ENCODE peak calls at places on chromosomes 5 and 9, in six cellular contexts. One of them, this sample, is unnamed.

GRCh38 chr9:124602204-124602603 is 95.0 kb upstream of the NR5A1 start:
- DNase-seq in PC-3: peak; percentile 39
- DNase-seq in OCI-LY7: no peak
- DNase-seq in HCT116: no peak
- DNase-seq in GM23248: no peak
- DNase-seq in hepatocyte: peak; percentile 23
- DNase-seq in this sample: no peak

GRCh38 chr5:75051217-75051751 is 1.1 kb downstream of the GCNT4 start:
- DNase-seq in PC-3: no peak
- DNase-seq in OCI-LY7: no peak
- DNase-seq in HCT116: no peak
- DNase-seq in GM23248: peak; percentile 17
- DNase-seq in hepatocyte: peak; percentile 74
- DNase-seq in this sample: no peak

GRCh38 chr9:124206391-124206790 is 51.4 kb upstream of the NEK6 start:
- DNase-seq in PC-3: no peak
- DNase-seq in OCI-LY7: peak; percentile 82
- DNase-seq in HCT116: no peak
- DNase-seq in GM23248: no peak
- DNase-seq in hepatocyte: no peak
- DNase-seq in this sample: peak; percentile 94

GRCh38 chr9:108639736-108640135 is 216.1 kb downstream of the ACTL7B start:
- DNase-seq in PC-3: no peak
- DNase-seq in OCI-LY7: no peak
- DNase-seq in HCT116: no peak
- DNase-seq in GM23248: peak; percentile 33
- DNase-seq in hepatocyte: no peak
- DNase-seq in this sample: no peak

GRCh38 chr5:134507495-134507894 is 18.0 kb upstream of the JADE2 start:
- DNase-seq in PC-3: no peak
- DNase-seq in OCI-LY7: no peak
- DNase-seq in HCT116: no peak
- DNase-seq in GM23248: no peak
- DNase-seq in hepatocyte: no peak
- DNase-seq in this sample: no peak

GRCh38 chr9:84897362-84898094 is 228.0 kb downstream of the NTRK2 start:
- DNase-seq in PC-3: no peak
- DNase-seq in OCI-LY7: no peak
- DNase-seq in HCT116: no peak
- DNase-seq in GM23248: no peak
- DNase-seq in hepatocyte: no peak
- DNase-seq in this sample: no peak

GRCh38 chr5:137605377-137605776 is 106.3 kb upstream of the SPOCK1 start:
- DNase-seq in PC-3: peak; percentile 37
- DNase-seq in OCI-LY7: no peak
- DNase-seq in HCT116: no peak
- DNase-seq in GM23248: peak; percentile 48
- DNase-seq in hepatocyte: no peak
- DNase-seq in this sample: peak; percentile 51

GRCh38 chr5:52564594-52564993 is 223.1 kb upstream of the ITGA1 start:
- DNase-seq in PC-3: no peak
- DNase-seq in OCI-LY7: no peak
- DNase-seq in HCT116: no peak
- DNase-seq in GM23248: no peak
- DNase-seq in hepatocyte: no peak
- DNase-seq in this sample: no peak

GRCh38 chr5:77638763-77639451 is 394 bp upstream of the OTP start:
- DNase-seq in PC-3: no peak
- DNase-seq in OCI-LY7: no peak
- DNase-seq in HCT116: no peak
- DNase-seq in GM23248: peak; percentile 35
- DNase-seq in hepatocyte: peak; percentile 52
- DNase-seq in this sample: no peak

GRCh38 chr9:110058304-110058953 is 149.5 kb downstream of the C9orf152 start:
- DNase-seq in PC-3: peak; percentile 79
- DNase-seq in OCI-LY7: peak; percentile 70
- DNase-seq in HCT116: peak; percentile 67
- DNase-seq in GM23248: no peak
- DNase-seq in hepatocyte: peak; percentile 71
- DNase-seq in this sample: peak; percentile 78

GRCh38 chr9:109652971-109653370 is 127.0 kb upstream of the PALM2AKAP2 start:
- DNase-seq in PC-3: peak; percentile 76
- DNase-seq in OCI-LY7: no peak
- DNase-seq in HCT116: no peak
- DNase-seq in GM23248: peak; percentile 80
- DNase-seq in hepatocyte: peak; percentile 56
- DNase-seq in this sample: peak; percentile 42

GRCh38 chr9:77094150-77094549 is 74.7 kb downstream of the FOXB2 start:
- DNase-seq in PC-3: no peak
- DNase-seq in OCI-LY7: no peak
- DNase-seq in HCT116: no peak
- DNase-seq in GM23248: no peak
- DNase-seq in hepatocyte: no peak
- DNase-seq in this sample: no peak

GRCh38 chr5:13510616-13511015 is 433.9 kb downstream of the DNAH5 start:
- DNase-seq in PC-3: peak; percentile 92
- DNase-seq in OCI-LY7: no peak
- DNase-seq in HCT116: no peak
- DNase-seq in GM23248: no peak
- DNase-seq in hepatocyte: peak; percentile 40
- DNase-seq in this sample: no peak

GRCh38 chr9:22084336-22085035 is 75.4 kb upstream of the CDKN2B start:
- DNase-seq in PC-3: peak; percentile 92
- DNase-seq in OCI-LY7: no peak
- DNase-seq in HCT116: peak; percentile 74
- DNase-seq in GM23248: peak; percentile 89
- DNase-seq in hepatocyte: peak; percentile 33
- DNase-seq in this sample: no peak

GRCh38 chr5:105428461-105429129 is 1866.0 kb upstream of the NUDT12 start:
- DNase-seq in PC-3: no peak
- DNase-seq in OCI-LY7: no peak
- DNase-seq in HCT116: no peak
- DNase-seq in GM23248: no peak
- DNase-seq in hepatocyte: no peak
- DNase-seq in this sample: no peak

DNA sequence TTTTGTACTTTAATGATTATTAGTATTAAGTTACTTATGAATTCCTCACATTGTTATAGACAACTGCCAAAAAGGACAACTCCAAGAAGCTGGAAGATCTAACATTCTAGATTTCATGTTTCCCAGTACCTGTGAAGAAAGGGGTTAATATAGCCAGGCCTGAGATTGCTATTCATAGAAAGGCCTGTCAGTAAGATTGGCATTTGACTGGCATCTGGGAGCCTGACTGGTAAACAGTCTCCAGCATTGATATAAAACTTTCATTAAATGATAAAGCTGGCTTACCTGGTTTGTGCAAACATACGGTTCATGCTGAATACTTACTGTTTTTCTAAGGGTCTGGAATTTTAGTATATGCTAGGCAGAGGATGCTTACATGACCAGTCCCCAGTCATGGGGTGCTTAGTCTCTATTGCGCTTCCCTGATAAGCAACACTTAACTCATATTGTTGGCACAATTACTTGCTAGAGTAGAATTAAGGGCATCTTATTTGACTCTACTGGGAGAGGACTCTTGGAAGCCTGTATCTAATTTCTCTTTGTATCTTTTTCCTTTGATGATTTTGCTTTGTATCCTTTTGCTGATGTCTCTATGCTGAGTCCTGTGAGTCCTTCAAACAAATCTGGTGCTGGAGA is 340.4 kb upstream of the SEMA6A start:
- DNase-seq in PC-3: no peak
- DNase-seq in OCI-LY7: no peak
- DNase-seq in HCT116: no peak
- DNase-seq in GM23248: no peak
- DNase-seq in hepatocyte: no peak
- DNase-seq in this sample: no peak
- H3K9me2 ChIP-seq in PC-3: no peaks in the 10 kb centered on the region
- H3K9me2 ChIP-seq in OCI-LY7: no peaks in the 10 kb centered on the region
- H3K9me2 ChIP-seq in HCT116: no peaks in the 10 kb centered on the region
- H3K9me2 ChIP-seq in GM23248: no peaks in the 10 kb centered on the region
- H3K9me2 ChIP-seq in hepatocyte: no peaks in the 10 kb centered on the region
- H3K9me2 ChIP-seq in this sample: no peaks in the 10 kb centered on the region

DNA sequence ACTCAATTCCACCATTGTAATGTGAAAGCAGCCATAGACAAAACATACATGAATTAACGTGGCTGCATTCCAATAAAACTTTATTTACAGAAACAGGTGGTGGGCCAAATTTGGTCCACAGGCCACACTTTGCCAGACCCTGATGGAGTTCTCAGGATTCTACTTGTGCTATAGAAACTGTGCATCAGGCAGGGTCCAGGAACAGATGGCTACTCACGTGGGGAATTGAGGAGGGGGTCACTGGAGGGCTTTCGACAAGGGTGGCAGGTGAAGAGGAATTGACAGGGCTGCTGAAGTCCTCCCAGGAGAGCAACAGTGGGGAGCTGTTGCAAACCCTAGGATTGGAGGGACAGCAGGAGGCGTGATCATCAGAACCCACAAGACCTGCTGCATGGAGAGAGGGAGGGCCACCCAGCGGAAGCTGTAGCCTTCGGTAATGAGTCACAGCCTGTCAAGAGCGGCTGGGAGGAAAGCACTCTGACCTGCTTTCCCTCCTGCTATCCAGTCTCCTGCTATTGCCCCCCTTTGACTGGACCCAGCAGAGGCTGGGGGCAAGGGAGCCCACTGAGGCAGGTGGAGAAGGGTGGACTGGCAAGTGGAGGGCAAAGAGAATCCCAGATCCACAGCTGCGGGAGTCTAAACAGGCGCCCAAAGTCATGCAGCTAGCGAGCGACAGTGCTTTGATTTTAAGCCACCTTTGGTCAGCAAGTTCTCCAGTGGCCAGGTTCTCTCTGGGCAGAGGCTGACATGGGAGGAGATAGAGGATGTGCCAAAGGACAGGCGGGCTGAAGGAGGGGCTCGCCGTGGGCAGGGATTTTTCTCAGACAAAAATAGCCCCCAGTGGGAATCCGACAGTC is 138.3 kb upstream of the SMIM23 start:
- DNase-seq in PC-3: peak; percentile 76
- DNase-seq in OCI-LY7: no peak
- DNase-seq in HCT116: peak; percentile 48
- DNase-seq in GM23248: peak; percentile 42
- DNase-seq in hepatocyte: peak; percentile 57
- DNase-seq in this sample: no peak
- H3K4me2 ChIP-seq in PC-3: peak overlapping the region; percentile 47
- H3K4me2 ChIP-seq in OCI-LY7: no peak overlapping the region
- H3K4me2 ChIP-seq in HCT116: peak overlapping the region; percentile 65
- H3K4me2 ChIP-seq in GM23248: no peak overlapping the region
- H3K4me2 ChIP-seq in hepatocyte: no peak overlapping the region
- H3K4me2 ChIP-seq in this sample: no peak overlapping the region

GRCh38 chr5:150254363-150255154 is 35.0 kb downstream of the CAMK2A start:
- DNase-seq in PC-3: no peak
- DNase-seq in OCI-LY7: no peak
- DNase-seq in HCT116: no peak
- DNase-seq in GM23248: no peak
- DNase-seq in hepatocyte: no peak
- DNase-seq in this sample: no peak
- H3K27ac ChIP-seq in PC-3: no peak overlapping the region
- H3K27ac ChIP-seq in OCI-LY7: no peak overlapping the region
- H3K27ac ChIP-seq in HCT116: no peak overlapping the region
- H3K27ac ChIP-seq in GM23248: no peak overlapping the region
- H3K27ac ChIP-seq in hepatocyte: peak overlapping the region; percentile 27
- H3K27ac ChIP-seq in this sample: no peak overlapping the region

GRCh38 chr9:82890401-82890800 is 172.5 kb downstream of the RASEF start:
- DNase-seq in PC-3: no peak
- DNase-seq in OCI-LY7: no peak
- DNase-seq in HCT116: no peak
- DNase-seq in GM23248: no peak
- DNase-seq in hepatocyte: no peak
- DNase-seq in this sample: no peak

GRCh38 chr9:82890865-82891264 is 172.1 kb downstream of the RASEF start:
- DNase-seq in PC-3: no peak
- DNase-seq in OCI-LY7: no peak
- DNase-seq in HCT116: no peak
- DNase-seq in GM23248: no peak
- DNase-seq in hepatocyte: no peak
- DNase-seq in this sample: no peak

GRCh38 chr9:82893549-82893948 is 169.4 kb downstream of the RASEF start:
- DNase-seq in PC-3: no peak
- DNase-seq in OCI-LY7: no peak
- DNase-seq in HCT116: no peak
- DNase-seq in GM23248: no peak
- DNase-seq in hepatocyte: no peak
- DNase-seq in this sample: no peak

GRCh38 chr9:82891321-82891720 is 171.6 kb downstream of the RASEF start:
- DNase-seq in PC-3: no peak
- DNase-seq in OCI-LY7: no peak
- DNase-seq in HCT116: no peak
- DNase-seq in GM23248: no peak
- DNase-seq in hepatocyte: no peak
- DNase-seq in this sample: no peak

GRCh38 chr9:82894961-82895902 is 167.7 kb downstream of the RASEF start:
- DNase-seq in PC-3: no peak
- DNase-seq in OCI-LY7: no peak
- DNase-seq in HCT116: no peak
- DNase-seq in GM23248: no peak
- DNase-seq in hepatocyte: peak; percentile 26
- DNase-seq in this sample: no peak
- H3K9me2 ChIP-seq in PC-3: no peaks in the 10 kb centered on the region
- H3K9me2 ChIP-seq in OCI-LY7: no peaks in the 10 kb centered on the region
- H3K9me2 ChIP-seq in HCT116: no peaks in the 10 kb centered on the region
- H3K9me2 ChIP-seq in GM23248: no peaks in the 10 kb centered on the region
- H3K9me2 ChIP-seq in hepatocyte: no peaks in the 10 kb centered on the region
- H3K9me2 ChIP-seq in this sample: no peaks in the 10 kb centered on the region

DNA sequence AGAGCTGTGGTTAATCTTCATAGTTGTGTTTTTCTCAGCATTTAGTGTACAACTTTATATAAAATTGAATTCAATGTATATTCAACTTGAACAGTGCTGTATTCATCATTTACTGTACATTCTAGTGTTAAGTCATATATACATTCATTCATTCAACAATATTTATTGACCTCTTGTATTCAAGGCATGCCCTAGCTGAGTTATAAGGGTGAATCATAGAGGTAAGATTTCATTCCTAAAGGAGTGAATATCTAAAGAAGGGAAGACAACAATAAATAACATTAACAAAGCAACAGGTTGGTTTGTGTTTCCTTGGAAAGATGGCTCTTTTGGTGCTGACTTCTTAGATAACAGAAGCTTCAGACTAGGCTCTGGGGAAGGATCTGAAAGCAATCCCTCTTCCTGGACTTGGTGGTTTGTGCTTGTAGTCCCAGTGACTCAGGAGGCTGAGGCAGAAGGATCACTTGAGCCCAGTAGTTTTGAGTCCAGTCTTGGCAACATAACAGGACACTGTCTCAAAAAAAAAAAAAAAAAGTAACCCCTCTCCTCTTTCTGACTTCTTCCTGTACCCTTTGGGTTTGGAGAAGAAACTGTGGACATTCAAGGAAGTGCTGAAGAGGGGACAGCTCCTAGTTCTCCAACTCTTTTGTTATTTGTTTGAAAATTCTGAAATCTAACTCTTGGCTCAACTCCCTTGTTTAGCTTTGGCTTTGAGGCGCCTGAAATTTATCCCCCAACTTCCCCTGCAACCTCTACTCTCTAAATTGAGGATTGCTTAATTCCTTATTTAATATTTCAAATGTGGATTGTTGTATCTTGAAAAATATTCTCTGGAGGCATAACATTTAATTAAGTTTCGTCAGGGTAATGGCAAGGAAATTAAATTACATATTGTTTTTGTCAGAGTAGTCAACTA is 80.2 kb downstream of the OSTF1 start:
- DNase-seq in PC-3: peak; percentile 33
- DNase-seq in OCI-LY7: no peak
- DNase-seq in HCT116: no peak
- DNase-seq in GM23248: no peak
- DNase-seq in hepatocyte: no peak
- DNase-seq in this sample: no peak
- H3K4me2 ChIP-seq in PC-3: no peak overlapping the region
- H3K4me2 ChIP-seq in OCI-LY7: no peak overlapping the region
- H3K4me2 ChIP-seq in HCT116: no peak overlapping the region
- H3K4me2 ChIP-seq in GM23248: no peak overlapping the region
- H3K4me2 ChIP-seq in hepatocyte: no peak overlapping the region
- H3K4me2 ChIP-seq in this sample: no peak overlapping the region

This sample was measured in Karpas-422.